ENCODE peak calls at places on chromosome 6, in ten cellular contexts. O, P, Z, R, N, B, C, Q, H and E are unnamed samples.

GRCh38 chr6:31055401-31055800 is 45.1 kb downstream of the MUC22 start:
- DNase-seq in O (no peak), P (no peak), Z (no peak), R (no peak), N (no peak), B (no peak), C (no peak), Q (no peak), H (no peak), E (no peak)

GRCh38 chr6:24117016-24117415 is 9.0 kb upstream of the NRSN1 start:
- DNase-seq in O (no peak), P (no peak), Z (no peak), R (no peak), N (no peak), B (no peak), C (no peak), Q (no peak), H (no peak), E (no peak)

GRCh38 chr6:128244751-128245405 is 275.5 kb downstream of the PTPRK start:
- DNase-seq in O (no peak), P (no peak), Z (no peak), R (peak; percentile 17), N (no peak), B (no peak), C (no peak), Q (peak; percentile 41), H (no peak), E (no peak)

GRCh38 chr6:16139541-16139940 is 10.7 kb downstream of the MYLIP start:
- DNase-seq in O (no peak), P (no peak), Z (no peak), R (no peak), N (no peak), B (no peak), C (no peak), Q (no peak), H (no peak), E (no peak)

GRCh38 chr6:10381830-10382208 is 33.1 kb downstream of the TFAP2A start:
- DNase-seq in O (no peak), P (no peak), Z (no peak), R (no peak), N (no peak), B (no peak), C (no peak), Q (no peak), H (no peak), E (no peak)

GRCh38 chr6:40586800-40587201 is 363 bp downstream of the LRFN2 start:
- DNase-seq in O (no peak), P (no peak), Z (no peak), R (peak; percentile 2), N (no peak), B (no peak), C (no peak), Q (no peak), H (no peak), E (peak; percentile 30)

GRCh38 chr6:17002123-17002522 is 99.7 kb upstream of the STMND1 start:
- DNase-seq in O (no peak), P (no peak), Z (no peak), R (no peak), N (no peak), B (no peak), C (no peak), Q (no peak), H (no peak), E (no peak)

GRCh38 chr6:140660295-140660694 is 1285.8 kb upstream of the CITED2 start:
- DNase-seq in O (no peak), P (no peak), Z (no peak), R (no peak), N (no peak), B (no peak), C (no peak), Q (no peak), H (no peak), E (no peak)

GRCh38 chr6:15026832-15027231 is 219.0 kb upstream of the JARID2 start:
- DNase-seq in O (no peak), P (no peak), Z (no peak), R (no peak), N (no peak), B (no peak), C (no peak), Q (peak; percentile 53), H (peak; percentile 7), E (no peak)

GRCh38 chr6:83958250-83958685 is 75.3 kb upstream of the MRAP2 start:
- DNase-seq in O (no peak), P (no peak), Z (no peak), R (no peak), N (no peak), B (no peak), C (no peak), Q (peak; percentile 44), H (peak; percentile 1), E (no peak)

GRCh38 chr6:43355862-43356590 is 13.4 kb downstream of the ZNF318 start:
- DNase-seq in O (no peak), P (no peak), Z (no peak), R (peak; percentile 46), N (no peak), B (no peak), C (no peak), Q (peak; percentile 15), H (no peak), E (no peak)
- TF ChIP-seq CTCF in O (no peak), P (no peak), Z (no peak), R (peak; percentile 36), N (peak; percentile 35), B (peak; percentile 9), C (peak; percentile 59), Q (peak; percentile 35), H (peak; percentile 18), E (no peak)

GRCh38 chr6:21123485-21124436 is 469.8 kb upstream of the SOX4 start:
- DNase-seq in O (no peak), P (no peak), Z (no peak), R (no peak), N (no peak), B (no peak), C (no peak), Q (no peak), H (no peak), E (no peak)
- TF ChIP-seq CTCF in O (no peak), P (no peak), Z (no peak), R (no peak), N (no peak), B (no peak), C (no peak), Q (no peak), H (no peak), E (no peak)

GRCh38 chr6:113939825-113940224 is 31.1 kb downstream of the HDAC2 start:
- DNase-seq in O (no peak), P (no peak), Z (no peak), R (no peak), N (no peak), B (no peak), C (no peak), Q (no peak), H (no peak), E (no peak)

GRCh38 chr6:113934101-113934500 is 36.8 kb downstream of the HDAC2 start:
- DNase-seq in O (no peak), P (no peak), Z (no peak), R (no peak), N (no peak), B (no peak), C (no peak), Q (no peak), H (no peak), E (no peak)

GRCh38 chr6:113936093-113936934 is 34.6 kb downstream of the HDAC2 start:
- DNase-seq in O (no peak), P (no peak), Z (no peak), R (peak; percentile 76), N (peak; percentile 9), B (no peak), C (no peak), Q (peak; percentile 70), H (peak; percentile 41), E (peak; percentile 41)
- TF ChIP-seq CTCF in O (peak; percentile 84), P (peak; percentile 79), Z (peak; percentile 75), R (peak; percentile 71), N (peak; percentile 71), B (peak; percentile 80), C (peak; percentile 85), Q (peak; percentile 77), H (peak; percentile 77), E (peak; percentile 92)

DNA sequence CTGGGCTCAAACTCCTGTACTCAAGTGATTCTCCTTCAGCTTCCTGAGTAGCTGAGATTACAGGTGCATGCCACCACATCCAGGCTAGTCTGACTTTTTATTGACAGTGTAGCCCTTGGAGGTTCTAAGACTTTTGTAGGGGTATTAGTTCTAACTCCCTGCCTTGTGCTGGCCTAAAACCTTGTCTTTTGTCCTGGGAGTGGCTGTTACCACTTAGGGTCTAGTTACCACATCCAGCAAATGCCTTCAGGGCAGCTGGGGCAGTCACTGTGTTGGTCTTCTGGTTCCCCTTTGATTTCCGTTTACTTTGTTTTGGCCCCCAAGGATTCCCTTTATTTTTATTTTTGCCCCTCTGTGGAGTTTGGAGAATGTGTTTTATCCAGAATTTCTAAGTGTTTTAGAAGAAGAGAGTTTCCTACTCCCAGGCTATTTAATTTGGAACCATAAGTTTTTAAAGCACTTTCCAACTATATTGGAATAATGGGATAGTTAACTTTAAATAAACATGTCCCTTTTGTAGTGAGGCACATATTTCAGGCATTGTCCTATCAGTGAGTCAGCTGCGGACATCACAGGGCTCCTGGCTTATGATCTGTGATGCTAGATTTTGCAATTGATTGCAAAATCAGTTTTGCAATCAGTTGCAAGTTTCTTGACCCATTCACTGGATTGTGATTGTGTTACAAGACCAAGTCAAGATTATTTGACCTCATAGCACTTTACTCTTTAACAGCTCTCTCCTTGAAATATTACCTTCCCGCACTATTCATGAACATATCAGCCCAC is 25.0 kb downstream of the IL22RA2 start:
- DNase-seq in O (no peak), P (no peak), Z (no peak), R (peak; percentile 12), N (no peak), B (no peak), C (no peak), Q (peak; percentile 17), H (no peak), E (no peak)
- TF ChIP-seq CTCF in O (no peak), P (no peak), Z (no peak), R (no peak), N (no peak), B (no peak), C (no peak), Q (no peak), H (no peak), E (no peak)

GRCh38 chr6:113875470-113875869 is 18.3 kb downstream of the MARCKS start:
- DNase-seq in O (no peak), P (no peak), Z (no peak), R (peak; percentile 31), N (no peak), B (no peak), C (no peak), Q (peak; percentile 76), H (no peak), E (no peak)

GRCh38 chr6:113873043-113873667 is 16.0 kb downstream of the MARCKS start:
- DNase-seq in O (peak; percentile 34), P (no peak), Z (no peak), R (no peak), N (peak; percentile 57), B (peak; percentile 66), C (no peak), Q (no peak), H (no peak), E (no peak)

GRCh38 chr6:113879186-113880096 is 22.3 kb downstream of the MARCKS start:
- DNase-seq in O (peak; percentile 25), P (no peak), Z (no peak), R (peak; percentile 82), N (peak; percentile 15), B (no peak), C (peak; percentile 62), Q (peak; percentile 83), H (no peak), E (peak; percentile 52)

GRCh38 chr6:113871975-113872374 is 14.8 kb downstream of the MARCKS start:
- DNase-seq in O (no peak), P (no peak), Z (no peak), R (no peak), N (peak; percentile 13), B (no peak), C (no peak), Q (no peak), H (no peak), E (no peak)

GRCh38 chr6:113876654-113877053 is 19.5 kb downstream of the MARCKS start:
- DNase-seq in O (no peak), P (no peak), Z (no peak), R (no peak), N (no peak), B (no peak), C (no peak), Q (peak; percentile 13), H (no peak), E (no peak)
- TF ChIP-seq CTCF in O (no peak), P (no peak), Z (no peak), R (no peak), N (no peak), B (no peak), C (no peak), Q (no peak), H (no peak), E (peak; percentile 24)